ENCODE peak calls at places on chromosomes 12 and 14, in six cellular contexts. T, W, X, N, R and H are unnamed samples.

GRCh38 chr12:71999795-72000194 is 61.1 kb downstream of the TPH2 start:
- DNase-seq in T (peak; percentile 5), N (no peak), X (no peak), R (no peak), W (no peak), H (no peak)

GRCh38 chr12:49415426-49416040 is 48.3 kb downstream of the SPATS2 start:
- DNase-seq in X (no peak), R (no peak), T (no peak), N (no peak), W (no peak), H (no peak)

GRCh38 chr12:64790166-64790565 is 31.0 kb upstream of the GNS start:
- DNase-seq in X (no peak), N (no peak), T (no peak), W (no peak), R (no peak), H (no peak)

GRCh38 chr14:103711516-103712431 is 3.5 kb downstream of the XRCC3 start:
- DNase-seq in X (no peak), N (no peak), W (peak; percentile 54), R (peak; percentile 50), T (peak; percentile 67), H (no peak)

GRCh38 chr12:69497308-69498026 is 27.3 kb downstream of the FRS2 start:
- DNase-seq in R (no peak), T (no peak), W (no peak), N (no peak), X (no peak), H (no peak)

GRCh38 chr14:81459421-81459820 is 59.3 kb upstream of the STON2 start:
- DNase-seq in T (no peak), X (no peak), R (no peak), N (no peak), W (no peak), H (no peak)

GRCh38 chr14:67583711-67584644 is 16.1 kb downstream of the PIGH start:
- DNase-seq in R (peak; percentile 48), N (peak; percentile 44), X (peak; percentile 29), T (peak; percentile 77), W (no peak), H (peak; percentile 32)

GRCh38 chr12:38664661-38665269 is 240.6 kb downstream of the CPNE8 start:
- DNase-seq in T (peak; percentile 5), R (peak; percentile 18), N (no peak), X (peak; percentile 23), W (no peak), H (no peak)

GRCh38 chr14:49461529-49462401 is 124.4 kb downstream of the RPS29 start:
- DNase-seq in R (peak; percentile 81), W (no peak), X (peak; percentile 31), T (peak; percentile 21), N (peak; percentile 37), H (no peak)

GRCh38 chr12:95574030-95574429 is 22.8 kb upstream of the USP44 start:
- DNase-seq in R (no peak), N (peak; percentile 5), W (no peak), T (no peak), X (peak; percentile 62), H (no peak)

GRCh38 chr12:121709478-121709890 is 3.1 kb upstream of the TMEM120B start:
- DNase-seq in X (no peak), T (no peak), W (peak; percentile 6), R (no peak), N (no peak), H (no peak)

GRCh38 chr14:95018845-95019244 is 138.5 kb downstream of the DICER1 start:
- DNase-seq in T (no peak), N (no peak), X (no peak), W (no peak), R (no peak), H (no peak)

GRCh38 chr14:68621400-68622365 is 171.2 kb downstream of the ZFP36L1 start:
- DNase-seq in T (no peak), R (no peak), X (no peak), W (peak; percentile 74), N (no peak), H (no peak)

DNA sequence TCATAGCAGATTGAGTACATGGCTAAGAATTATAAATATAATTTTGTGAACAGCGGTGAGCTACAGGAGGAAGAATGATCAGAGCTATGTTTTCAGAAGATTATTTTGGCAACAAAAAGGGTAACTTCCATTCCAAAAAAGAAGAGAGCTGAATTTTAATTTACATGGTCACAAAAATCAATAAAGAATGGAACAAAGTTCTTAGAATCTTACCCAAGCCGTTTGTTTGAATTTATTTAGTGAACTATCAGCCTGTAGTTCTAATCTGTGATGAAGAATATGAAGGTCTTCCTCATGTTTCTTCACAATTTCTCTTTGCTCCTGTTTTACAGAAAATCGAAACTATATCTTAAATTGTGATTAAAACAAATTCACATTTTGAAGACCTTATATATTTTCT is 54.4 kb upstream of the C12orf50 start:
- DNase-seq in R (no peak), X (no peak), T (no peak), N (no peak), W (no peak), H (no peak)
- TF ChIP-seq CTCF in R (no peak), X (no peak), T (no peak), N (no peak), W (no peak), H (no peak)

GRCh38 chr14:76208340-76208739 is 56.6 kb downstream of the GPATCH2L start:
- DNase-seq in R (no peak), W (no peak), T (no peak), X (no peak), N (no peak), H (no peak)
- TF ChIP-seq CTCF in R (no peak), W (no peak), T (no peak), X (no peak), N (no peak), H (no peak)

DNA sequence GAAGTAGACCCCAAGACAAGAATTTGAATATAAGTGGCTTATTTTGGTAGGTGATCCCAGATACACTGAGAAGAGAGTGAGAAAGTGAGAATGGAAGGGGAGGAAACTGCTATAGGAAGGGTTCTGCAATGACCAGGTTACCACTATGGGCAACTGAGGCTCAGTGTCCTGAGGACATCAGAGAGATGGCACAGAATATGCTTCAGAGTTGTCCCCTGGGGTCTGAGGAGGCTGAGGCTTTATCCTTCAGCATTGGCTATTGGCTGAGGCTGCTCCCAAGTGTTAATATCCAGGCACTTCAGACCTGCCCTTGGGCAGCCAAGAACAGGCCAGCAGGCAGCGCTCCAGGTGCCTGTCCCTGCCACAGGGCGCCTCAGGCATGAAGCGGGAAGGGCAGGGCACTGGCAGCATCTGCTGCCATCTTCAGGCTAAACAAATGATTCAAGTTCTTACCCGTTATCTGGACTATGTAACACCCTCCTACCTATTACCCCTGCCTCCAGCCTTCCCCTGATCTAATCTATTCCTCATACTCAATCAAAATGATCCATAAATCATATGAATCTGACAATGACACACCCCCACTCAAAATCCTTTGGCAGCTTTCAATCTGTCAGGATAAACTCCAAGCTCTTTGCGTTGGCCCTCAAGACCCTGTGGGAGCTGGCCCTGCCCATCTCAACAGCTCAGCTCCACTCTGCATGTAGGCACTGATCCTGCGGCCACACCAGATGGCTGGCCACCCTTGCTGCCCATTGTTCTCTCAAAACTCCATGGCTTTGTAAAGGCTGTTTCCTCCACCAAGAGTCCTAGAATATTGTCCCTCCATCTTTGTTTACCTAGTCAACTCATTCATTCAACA is 42.4 kb downstream of the CKAP4 start:
- DNase-seq in X (no peak), R (no peak), W (peak; percentile 83), T (no peak), N (no peak), H (no peak)
- TF ChIP-seq CTCF in X (no peak), R (no peak), W (no peak), T (no peak), N (no peak), H (no peak)

GRCh38 chr12:116610971-116611541 is 51.9 kb downstream of the MAP1LC3B2 start:
- DNase-seq in X (no peak), W (no peak), R (no peak), T (no peak), N (no peak), H (no peak)

GRCh38 chr12:116612436-116612835 is 53.3 kb downstream of the MAP1LC3B2 start:
- DNase-seq in W (no peak), T (no peak), N (no peak), R (no peak), X (no peak), H (no peak)

GRCh38 chr12:116609236-116609635 is 50.1 kb downstream of the MAP1LC3B2 start:
- DNase-seq in T (no peak), W (no peak), X (no peak), R (no peak), N (no peak), H (no peak)

GRCh38 chr12:116607039-116607438 is 47.9 kb downstream of the MAP1LC3B2 start:
- DNase-seq in R (no peak), X (no peak), N (no peak), T (no peak), W (no peak), H (no peak)

GRCh38 chr12:116609715-116610114 is 50.5 kb downstream of the MAP1LC3B2 start:
- DNase-seq in N (peak; percentile 34), W (no peak), T (no peak), X (peak; percentile 50), R (no peak), H (no peak)
- TF ChIP-seq CTCF in N (peak; percentile 37), W (peak; percentile 32), T (no peak), X (peak; percentile 15), R (no peak), H (peak; percentile 49)

GRCh38 chr12:65882504-65882903 is 58.2 kb downstream of the HMGA2 start:
- DNase-seq in N (no peak), W (peak; percentile 31), X (no peak), R (no peak), T (no peak), H (no peak)

GRCh38 chr12:65885312-65885711 is 61.0 kb downstream of the HMGA2 start:
- DNase-seq in X (no peak), N (no peak), W (no peak), R (peak; percentile 17), T (no peak), H (no peak)

GRCh38 chr12:65879878-65880277 is 55.6 kb downstream of the HMGA2 start:
- DNase-seq in R (no peak), W (no peak), T (no peak), X (no peak), N (no peak), H (no peak)

GRCh38 chr12:65881348-65881961 is 57.2 kb downstream of the HMGA2 start:
- DNase-seq in N (no peak), T (no peak), X (peak; percentile 38), R (peak; percentile 52), W (peak; percentile 53), H (no peak)

GRCh38 chr12:65881965-65882413 is 57.7 kb downstream of the HMGA2 start:
- DNase-seq in N (no peak), X (peak; percentile 25), T (no peak), W (peak; percentile 88), R (peak; percentile 74), H (no peak)
- TF ChIP-seq CTCF in N (no peak), X (no peak), T (no peak), W (no peak), R (no peak), H (peak; percentile 32)